ENCODE peak calls at places on chromosomes 11 and 22, in eight cellular contexts. D is HFF-Myc, U is fibroblast of pulmonary artery, Z is HCT116, T is astrocyte of the spinal cord, E is tibial nerve, Q is transverse colon, S is astrocyte of the cerebellum. X is an unnamed sample.

GRCh38 chr22:46535876-46536558 is 1.4 kb downstream of the CELSR1 start:
- DNase-seq in S (no peak), Z (no peak), T (no peak), U (no peak), D (no peak), Q (no peak), E (no peak), X (no peak)

GRCh38 chr11:8005556-8005955 is 18.4 kb downstream of the EIF3F start:
- DNase-seq in Z (no peak), U (no peak), D (no peak), E (no peak), T (no peak), Q (no peak), S (no peak), X (no peak)

GRCh38 chr11:58530236-58530635 is 22.3 kb upstream of the OR5B21 start:
- DNase-seq in U (no peak), S (no peak), Q (no peak), Z (no peak), D (no peak), E (no peak), T (no peak), X (no peak)

GRCh38 chr11:102254047-102254446 is 63.2 kb upstream of the BIRC3 start:
- DNase-seq in T (no peak), D (no peak), E (no peak), S (no peak), Z (peak; percentile 46), Q (no peak), U (no peak), X (no peak)

GRCh38 chr11:121829159-121829643 is 286.8 kb downstream of the BLID start:
- DNase-seq in D (peak; percentile 80), E (peak; percentile 26), U (peak; percentile 97), Z (peak; percentile 21), Q (no peak), S (peak; percentile 99), T (peak; percentile 99), X (no peak)

GRCh38 chr22:43846966-43847365 is 15.3 kb downstream of the SULT4A1 start:
- DNase-seq in D (no peak), Z (no peak), E (no peak), T (no peak), U (no peak), S (no peak), Q (no peak), X (no peak)

GRCh38 chr11:69022268-69022667 is 9.2 kb upstream of the MRGPRF start:
- DNase-seq in U (no peak), Z (no peak), E (no peak), S (no peak), D (no peak), T (no peak), Q (no peak), X (no peak)

GRCh38 chr22:31106001-31106571 is 1.3 kb downstream of the SELENOM start:
- DNase-seq in T (no peak), U (no peak), S (no peak), D (no peak), Q (no peak), Z (no peak), E (no peak), X (no peak)

GRCh38 chr22:45879552-45879949 is 97.4 kb downstream of the WNT7B start:
- DNase-seq in Q (no peak), T (no peak), S (no peak), U (no peak), D (no peak), Z (no peak), E (no peak), X (no peak)

GRCh38 chr11:72112541-72113136 is at the start of gene ANAPC15:
- DNase-seq in T (peak; percentile 100), U (peak; percentile 100), E (peak; percentile 100), D (peak; percentile 99), S (peak; percentile 99), Z (peak; percentile 99), Q (peak; percentile 99), X (peak; percentile 99)

GRCh38 chr22:46517255-46517761 is 20.1 kb downstream of the CELSR1 start:
- DNase-seq in E (no peak), Z (no peak), Q (no peak), D (no peak), T (no peak), U (no peak), S (no peak), X (no peak)

GRCh38 chr22:31090217-31091085 is 9.3 kb downstream of the SMTN start:
- DNase-seq in S (no peak), D (no peak), E (no peak), T (no peak), U (no peak), Z (no peak), Q (peak; percentile 54), X (no peak)

GRCh38 chr22:27331526-27332281 is 469.9 kb downstream of the MN1 start:
- DNase-seq in U (peak; percentile 84), E (peak; percentile 4), D (no peak), Q (peak; percentile 38), S (no peak), Z (no peak), T (peak; percentile 48), X (no peak)

GRCh38 chr11:126676536-126676935 is 321.1 kb downstream of the ST3GAL4 start:
- DNase-seq in D (peak; percentile 21), T (no peak), E (no peak), U (no peak), Z (no peak), S (no peak), Q (no peak), X (no peak)

GRCh38 chr11:118619444-118620205 is 12.2 kb downstream of the PHLDB1 start:
- DNase-seq in E (peak; percentile 52), U (peak; percentile 98), Z (no peak), Q (no peak), T (peak; percentile 96), D (peak; percentile 96), S (peak; percentile 86), X (no peak)

GRCh38 chr22:48278620-48279464 is 1516.4 kb downstream of the TBC1D22A start:
- DNase-seq in D (no peak), U (no peak), Z (no peak), S (no peak), Q (no peak), T (no peak), E (no peak), X (no peak)

GRCh38 chr22:28759861-28760560 is 12.5 kb upstream of the CCDC117 start:
- DNase-seq in Q (no peak), Z (no peak), S (no peak), U (no peak), E (no peak), T (peak; percentile 27), D (no peak), X (peak; percentile 13)

DNA sequence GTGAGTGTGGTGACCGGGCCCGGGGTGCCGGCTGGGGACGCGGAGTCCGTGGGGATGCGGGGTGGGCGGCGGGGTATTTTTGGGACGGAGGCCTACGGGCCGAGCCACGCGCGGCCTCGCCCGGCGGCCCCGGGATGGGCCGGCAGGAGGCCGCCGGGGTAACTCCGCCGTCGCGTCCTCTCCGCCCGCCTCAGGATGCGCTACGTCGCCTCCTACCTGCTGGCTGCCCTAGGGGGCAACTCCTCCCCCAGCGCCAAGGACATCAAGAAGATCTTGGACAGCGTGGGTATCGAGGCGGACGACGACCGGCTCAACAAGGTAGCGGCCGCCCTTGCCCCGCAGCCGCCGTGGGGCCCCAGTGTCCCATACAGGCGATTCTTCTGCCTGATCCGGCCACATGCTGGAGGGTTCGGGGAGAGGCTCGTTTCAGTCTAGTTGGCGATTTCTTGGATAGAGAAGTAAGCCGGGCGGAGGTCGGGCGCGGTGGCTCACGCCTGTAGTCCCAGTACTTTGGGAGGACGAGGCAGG is 337 bp downstream of the RPLP2 start:
- DNase-seq in E (no peak), D (no peak), Q (no peak), U (no peak), T (no peak), Z (no peak), S (no peak), X (peak; percentile 46)
- TF ChIP-seq CTCF in E (no peak), D (no peak), Q (no peak), U (no peak), T (no peak), Z (no peak), S (no peak), X (no peak)

DNA sequence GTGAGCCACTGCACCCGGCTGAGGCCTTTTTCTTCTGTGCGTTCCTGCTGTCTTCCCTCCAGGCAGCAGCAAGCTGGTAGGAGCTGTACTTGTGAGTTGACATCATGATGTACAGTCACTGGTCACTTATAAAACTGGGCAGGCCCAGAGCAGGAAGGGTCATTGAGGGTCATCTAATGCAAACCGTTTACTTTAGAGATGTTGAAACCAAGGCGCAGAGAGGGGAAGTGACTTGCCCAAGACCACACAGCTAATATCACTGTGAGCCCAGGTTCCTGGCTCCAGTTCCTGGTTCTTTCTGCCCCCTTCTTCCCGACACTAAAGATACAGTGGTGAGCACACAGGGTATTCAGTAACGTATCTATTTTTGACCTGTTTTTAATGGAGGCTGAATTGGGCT is 27.3 kb downstream of the PTPRJ start:
- DNase-seq in T (no peak), S (no peak), D (no peak), E (no peak), Z (no peak), U (no peak), Q (no peak), X (no peak)
- H3K4me3 ChIP-seq in T (no peak overlapping the region), S (no peak overlapping the region), D (no peak overlapping the region), E (no peak overlapping the region), Z (no peak overlapping the region), U (no peak overlapping the region), Q (no peak overlapping the region), X (no peak overlapping the region)

GRCh38 chr11:22169833-22170232 is 23.1 kb upstream of the ANO5 start:
- DNase-seq in Z (no peak), Q (no peak), S (no peak), E (no peak), U (peak; percentile 9), T (no peak), D (no peak), X (no peak)
- TF ChIP-seq CTCF in Z (peak; percentile 19), Q (peak; percentile 31), S (no peak), E (peak; percentile 21), U (peak; percentile 39), T (peak; percentile 2), D (no peak), X (peak; percentile 19)

GRCh38 chr11:83033367-83033766 is 38.3 kb downstream of the RAB30 start:
- DNase-seq in Z (no peak), S (no peak), T (no peak), U (no peak), E (no peak), Q (no peak), D (no peak), X (no peak)

GRCh38 chr11:83036701-83037100 is 35.0 kb downstream of the RAB30 start:
- DNase-seq in E (no peak), Z (no peak), U (no peak), Q (no peak), T (no peak), S (no peak), D (no peak), X (no peak)

GRCh38 chr11:83033972-83034672 is 37.6 kb downstream of the RAB30 start:
- DNase-seq in T (peak; percentile 88), D (peak; percentile 81), E (peak; percentile 65), S (peak; percentile 82), U (peak; percentile 63), Q (peak; percentile 63), Z (no peak), X (peak; percentile 31)

GRCh38 chr11:83035070-83035854 is 36.4 kb downstream of the RAB30 start:
- DNase-seq in E (no peak), D (no peak), U (peak; percentile 42), S (no peak), Z (no peak), Q (no peak), T (no peak), X (peak; percentile 36)

DNA sequence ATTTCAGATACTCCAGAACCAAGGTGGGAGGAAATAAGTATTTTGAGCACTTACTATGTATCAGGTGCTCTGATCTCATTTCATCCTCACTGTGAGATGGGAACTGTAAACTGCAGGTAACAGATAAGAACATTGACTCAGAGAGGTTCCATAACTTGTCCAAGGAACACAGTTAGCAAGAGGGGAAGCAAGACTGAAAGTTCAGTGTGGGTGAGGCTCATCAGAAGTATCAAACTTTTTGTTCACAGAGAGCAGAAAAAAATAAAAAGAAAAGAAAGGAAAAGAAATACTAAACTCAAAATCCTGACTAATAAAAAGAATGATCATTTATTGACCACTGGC is 37.1 kb downstream of the RAB30 start:
- DNase-seq in T (no peak), U (no peak), Z (no peak), D (no peak), S (no peak), Q (no peak), E (no peak), X (no peak)
- H3K4me3 ChIP-seq in T (no peak overlapping the region), U (no peak overlapping the region), Z (no peak overlapping the region), D (no peak overlapping the region), S (no peak overlapping the region), Q (peak overlapping the region; percentile 18), E (no peak overlapping the region), X (no peak overlapping the region)